ENCODE peak calls at places on chromosome 22, in six cellular contexts. R is effector memory CD4-positive, alpha-beta T cell; X is cardiac muscle cell; N is A549; C is CD8-positive, alpha-beta T cell; J is IMR-90. P is an unnamed sample.

GRCh38 chr22:48703265-48703941 is 1124.3 kb downstream of the BRD1 start:
- DNase-seq in C (no peak), X (no peak), J (no peak), N (no peak), R (no peak), P (no peak)

GRCh38 chr22:40855104-40855959 is 1.1 kb downstream of the ST13 start:
- DNase-seq in C (no peak), J (no peak), N (no peak), R (no peak), X (no peak), P (no peak)

GRCh38 chr22:32849501-32849900 is 48.0 kb downstream of the TIMP3 start:
- DNase-seq in C (no peak), R (no peak), N (no peak), J (no peak), X (no peak), P (no peak)

GRCh38 chr22:42320463-42321416 is 50.3 kb upstream of the TCF20 start:
- DNase-seq in C (no peak), J (no peak), R (no peak), N (no peak), X (no peak), P (no peak)

GRCh38 chr22:29394931-29395581 is 6.7 kb upstream of the AP1B1 start:
- DNase-seq in X (peak), J (peak), N (peak), R (peak), C (peak), P (no peak)

GRCh38 chr22:48760481-48761238 is 1067.0 kb downstream of the BRD1 start:
- DNase-seq in X (no peak), C (peak), J (no peak), N (no peak), R (no peak), P (no peak)

GRCh38 chr22:32144875-32145274 is 14.2 kb downstream of the C22orf42 start:
- DNase-seq in J (no peak), N (no peak), R (no peak), C (no peak), X (no peak), P (no peak)

GRCh38 chr22:28316014-28316413 is 363.6 kb downstream of the TTC28 start:
- DNase-seq in J (no peak), X (no peak), C (no peak), N (no peak), R (no peak), P (no peak)

GRCh38 chr22:25942989-25943411 is 201.0 kb downstream of the MYO18B start:
- DNase-seq in X (no peak), R (no peak), N (peak), C (no peak), J (no peak), P (no peak)

GRCh38 chr22:46612904-46613605 is 7.1 kb upstream of the GRAMD4 start:
- DNase-seq in J (no peak), N (no peak), X (peak), C (peak), R (peak), P (no peak)

GRCh38 chr22:27581688-27582087 is 219.9 kb downstream of the MN1 start:
- DNase-seq in N (no peak), C (no peak), X (no peak), R (no peak), J (peak), P (no peak)

GRCh38 chr22:48135641-48136040 is 1373.2 kb downstream of the TBC1D22A start:
- DNase-seq in X (no peak), N (no peak), J (no peak), C (no peak), R (no peak), P (no peak)

GRCh38 chr22:42704896-42705295 is 15.8 kb downstream of the A4GALT start:
- DNase-seq in X (no peak), N (no peak), R (no peak), C (no peak), J (no peak), P (no peak)

GRCh38 chr22:20615021-20615420 is 107.6 kb downstream of the MED15 start:
- DNase-seq in J (no peak), R (no peak), X (no peak), C (no peak), N (no peak), P (no peak)

GRCh38 chr22:32622004-32622761 is 147.6 kb downstream of the FBXO7 start:
- DNase-seq in N (no peak), X (peak), R (no peak), C (no peak), J (peak), P (no peak)

GRCh38 chr22:33438273-33438672 is 380.1 kb upstream of the SYN3 start:
- DNase-seq in N (peak), C (no peak), R (no peak), X (no peak), J (peak), P (peak)

GRCh38 chr22:37910863-37911262 is 4.8 kb downstream of the MICALL1 start:
- DNase-seq in J (no peak), N (no peak), X (no peak), C (no peak), R (no peak), P (no peak)
- H3K27ac ChIP-seq in J (no peak), N (no peak), X (peak), C (no peak), R (no peak), P (peak)

GRCh38 chr22:19260194-19260593 is 31.3 kb downstream of the CLTCL1 start:
- DNase-seq in X (no peak), R (no peak), N (no peak), J (no peak), C (no peak), P (no peak)
- H3K27ac ChIP-seq in X (no peak), R (no peak), N (no peak), J (peak), C (no peak), P (no peak)

GRCh38 chr22:23753371-23753770 is 854 bp downstream of the VPREB3 start:
- DNase-seq in X (no peak), J (no peak), C (no peak), R (no peak), N (no peak), P (no peak)
- H3K27ac ChIP-seq in X (no peak), J (no peak), C (no peak), R (no peak), N (no peak), P (no peak)

GRCh38 chr22:43956805-43957463 is 1.7 kb downstream of the SAMM50 start:
- DNase-seq in C (no peak), J (no peak), X (no peak), N (no peak), R (no peak), P (no peak)

GRCh38 chr22:43955040-43955882 is at the start of gene SAMM50:
- DNase-seq in C (peak), J (peak), R (peak), N (peak), X (peak), P (peak)

GRCh38 chr22:43955883-43956286 is 643 bp downstream of the SAMM50 start:
- DNase-seq in X (no peak), J (no peak), N (no peak), C (no peak), R (no peak), P (no peak)

GRCh38 chr22:43957871-43958270 is 2.6 kb downstream of the SAMM50 start:
- DNase-seq in J (peak), N (peak), R (no peak), X (no peak), C (no peak), P (no peak)

DNA sequence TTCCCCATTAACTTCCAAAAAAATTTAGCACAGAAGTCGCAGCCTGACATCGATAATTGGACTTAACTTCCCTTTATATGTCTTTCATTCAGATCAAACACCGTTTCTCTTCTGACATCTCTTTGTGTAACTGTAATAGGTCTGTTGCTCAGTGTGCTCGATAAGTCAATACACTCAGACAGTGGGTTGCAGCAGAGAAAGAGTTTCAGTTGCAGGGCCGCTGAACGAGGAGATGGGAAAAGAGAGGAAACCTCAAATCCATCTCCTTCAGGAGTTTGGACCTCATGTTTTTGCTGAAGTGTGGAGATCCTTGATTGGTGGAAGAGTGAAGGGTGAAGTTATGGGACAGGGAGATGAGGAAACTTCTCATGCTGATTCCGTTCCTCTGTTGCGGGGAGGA is 1.1 kb downstream of the SAMM50 start:
- DNase-seq in N (no peak), C (no peak), R (no peak), X (no peak), J (no peak), P (no peak)
- H3K27ac ChIP-seq in N (peak), C (no peak), R (no peak), X (peak), J (no peak), P (peak)